ENCODE peak calls at places on chromosomes 3 and 15, in four cellular contexts. One of them, this sample, is unnamed.
A peak's percentile ranks its signal among the peaks of the same experiment; 100 is the strongest.

GRCh38 chr3:190807719-190808375 is 54.6 kb downstream of the GMNC start:
- DNase-seq in osteoblast: no peak
- DNase-seq in H1: no peak
- DNase-seq in hepatocyte: peak; percentile 18
- DNase-seq in this sample: no peak

GRCh38 chr3:109224333-109224732 is 87.8 kb downstream of the C3orf85 start:
- DNase-seq in osteoblast: no peak
- DNase-seq in hepatocyte: peak; percentile 52
- DNase-seq in H1: peak; percentile 36
- DNase-seq in this sample: no peak

GRCh38 chr3:87558482-87558881 is 282.1 kb upstream of the POU1F1 start:
- DNase-seq in osteoblast: no peak
- DNase-seq in hepatocyte: no peak
- DNase-seq in H1: no peak
- DNase-seq in this sample: no peak

GRCh38 chr3:126836220-126836860 is 132.3 kb downstream of the CHCHD6 start:
- DNase-seq in H1: no peak
- DNase-seq in osteoblast: no peak
- DNase-seq in hepatocyte: no peak
- DNase-seq in this sample: no peak

GRCh38 chr15:40948706-40949473 is 4.4 kb upstream of the CHAC1 start:
- DNase-seq in hepatocyte: no peak
- DNase-seq in osteoblast: peak; percentile 51
- DNase-seq in H1: no peak
- DNase-seq in this sample: no peak

GRCh38 chr3:112010631-112011030 is 11.9 kb downstream of the TAGLN3 start:
- DNase-seq in osteoblast: no peak
- DNase-seq in hepatocyte: no peak
- DNase-seq in H1: no peak
- DNase-seq in this sample: no peak

GRCh38 chr15:61889706-61890105 is 170.5 kb downstream of the VPS13C start:
- DNase-seq in H1: no peak
- DNase-seq in hepatocyte: no peak
- DNase-seq in osteoblast: no peak
- DNase-seq in this sample: no peak

GRCh38 chr3:40997711-40998519 is 201.4 kb upstream of the CTNNB1 start:
- DNase-seq in H1: no peak
- DNase-seq in hepatocyte: no peak
- DNase-seq in osteoblast: peak; percentile 25
- DNase-seq in this sample: no peak

GRCh38 chr15:40859206-40859851 is 14.7 kb downstream of the RHOV start:
- DNase-seq in osteoblast: peak; percentile 94
- DNase-seq in H1: peak; percentile 79
- DNase-seq in hepatocyte: peak; percentile 84
- DNase-seq in this sample: peak; percentile 44

GRCh38 chr3:70774641-70775040 is 462.2 kb upstream of the MDFIC2 start:
- DNase-seq in H1: no peak
- DNase-seq in osteoblast: no peak
- DNase-seq in hepatocyte: no peak
- DNase-seq in this sample: no peak

GRCh38 chr3:182795383-182795782 is 2.1 kb downstream of the ATP11B start:
- DNase-seq in hepatocyte: peak; percentile 36
- DNase-seq in osteoblast: no peak
- DNase-seq in H1: no peak
- DNase-seq in this sample: no peak
- H3K4me3 ChIP-seq in hepatocyte: peak overlapping the region; percentile 97
- H3K4me3 ChIP-seq in osteoblast: peak overlapping the region; percentile 88
- H3K4me3 ChIP-seq in H1: peak overlapping the region; percentile 81
- H3K4me3 ChIP-seq in this sample: peak overlapping the region; percentile 77

DNA sequence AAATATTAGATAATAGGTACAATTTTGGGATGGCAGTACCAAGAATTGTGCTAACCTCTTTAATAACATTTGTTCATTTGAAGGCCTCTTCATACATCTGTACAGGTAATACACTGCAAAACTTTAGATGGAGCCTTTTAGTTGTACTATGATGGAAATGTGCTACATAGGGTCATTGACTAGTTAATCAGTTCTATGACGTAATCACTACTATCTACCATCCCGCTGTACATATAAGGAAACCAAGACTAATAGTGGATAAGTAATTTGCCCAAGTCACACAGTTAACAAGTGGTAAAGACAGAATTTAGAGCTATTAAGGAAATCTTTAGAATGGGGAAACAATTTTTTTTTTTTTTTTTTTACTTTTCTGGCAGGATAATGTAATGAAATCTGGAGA is 521.3 kb downstream of the TUSC7 start:
- DNase-seq in osteoblast: no peak
- DNase-seq in hepatocyte: no peak
- DNase-seq in H1: no peak
- DNase-seq in this sample: no peak
- TF ChIP-seq CTCF in osteoblast: no peak
- TF ChIP-seq CTCF in hepatocyte: no peak
- TF ChIP-seq CTCF in H1: no peak
- TF ChIP-seq CTCF in this sample: no peak

GRCh38 chr3:184315871-184316661 is 1.7 kb downstream of the EIF4G1 start:
- DNase-seq in H1: no peak
- DNase-seq in hepatocyte: peak; percentile 37
- DNase-seq in osteoblast: peak; percentile 85
- DNase-seq in this sample: no peak
- H3K4me2 ChIP-seq in H1: peak overlapping the region; percentile 97
- H3K4me2 ChIP-seq in hepatocyte: peak overlapping the region; percentile 98
- H3K4me2 ChIP-seq in osteoblast: peak overlapping the region; percentile 98
- H3K4me2 ChIP-seq in this sample: peak overlapping the region; percentile 98

DNA sequence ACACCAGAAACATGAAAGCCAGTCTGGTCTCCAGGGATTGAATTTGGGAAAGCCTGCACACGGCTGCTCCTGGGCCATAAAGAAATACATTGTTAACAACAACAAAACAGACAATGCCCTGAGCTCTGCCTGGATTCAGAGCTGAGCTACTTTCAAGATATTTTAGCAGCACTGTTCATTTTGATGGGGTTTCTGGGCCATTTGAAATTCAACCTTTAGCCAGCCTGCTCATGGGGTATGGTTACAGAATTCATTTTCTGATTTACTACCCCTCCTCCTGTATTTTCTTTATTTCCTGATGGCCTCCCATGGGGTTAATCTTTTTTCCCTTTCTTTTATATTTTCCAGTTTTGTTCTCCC is 19.4 kb downstream of the NR2F2 start:
- DNase-seq in H1: no peak
- DNase-seq in osteoblast: peak; percentile 37
- DNase-seq in hepatocyte: no peak
- DNase-seq in this sample: no peak
- H3K4me3 ChIP-seq in H1: no peak overlapping the region
- H3K4me3 ChIP-seq in osteoblast: no peak overlapping the region
- H3K4me3 ChIP-seq in hepatocyte: no peak overlapping the region
- H3K4me3 ChIP-seq in this sample: no peak overlapping the region